ENCODE peak calls at places on chromosomes 5 and 9, in eight cellular contexts. C is cardiac muscle cell, X is uterus, A is psoas muscle, J is AG04450, V is aorta, B is IMR-90, L is upper lobe of right lung. F is an unnamed sample.

GRCh38 chr5:55633574-55634203 is 78.4 kb downstream of the SLC38A9 start:
- DNase-seq in B (peak), C (peak), A (peak), V (no peak), X (peak), J (no peak), L (no peak), F (peak)

GRCh38 chr5:41751867-41752266 is 118.4 kb downstream of the OXCT1 start:
- DNase-seq in A (no peak), L (no peak), X (no peak), C (no peak), J (no peak), V (no peak), B (peak), F (no peak)

GRCh38 chr9:128245293-128246151 is 30.3 kb downstream of the GOLGA2 start:
- DNase-seq in C (no peak), A (peak), V (peak), B (peak), J (peak), L (peak), X (peak), F (peak)

GRCh38 chr5:138459311-138459710 is 6.0 kb upstream of the EGR1 start:
- DNase-seq in V (peak), J (no peak), B (no peak), C (no peak), L (peak), X (no peak), A (peak), F (no peak)

GRCh38 chr5:98163796-98164493 is 609.5 kb upstream of the RGMB start:
- DNase-seq in X (no peak), L (no peak), C (no peak), B (no peak), V (no peak), J (no peak), A (no peak), F (peak)

GRCh38 chr9:101601904-101602765 is 7.4 kb upstream of the PPP3R2 start:
- DNase-seq in L (no peak), J (peak), B (peak), V (no peak), A (no peak), C (peak), X (no peak), F (peak)

GRCh38 chr9:130276955-130277354 is 11.4 kb downstream of the HMCN2 start:
- DNase-seq in C (no peak), X (no peak), B (no peak), V (no peak), A (peak), J (no peak), L (no peak), F (no peak)

GRCh38 chr5:108259306-108259705 is 122.6 kb downstream of the FBXL17 start:
- DNase-seq in C (peak), A (no peak), B (peak), V (no peak), L (no peak), J (peak), X (no peak), F (peak)

GRCh38 chr5:71769265-71769664 is 50.2 kb downstream of the CARTPT start:
- DNase-seq in B (no peak), A (no peak), V (no peak), C (no peak), L (no peak), J (no peak), X (no peak), F (no peak)

GRCh38 chr9:38332625-38333024 is 59.9 kb upstream of the ALDH1B1 start:
- DNase-seq in X (no peak), A (no peak), J (no peak), C (no peak), V (no peak), L (no peak), B (no peak), F (no peak)

GRCh38 chr5:14034991-14035390 is 90.5 kb upstream of the DNAH5 start:
- DNase-seq in C (no peak), L (no peak), A (no peak), X (no peak), J (no peak), B (peak), V (no peak), F (no peak)

GRCh38 chr5:81292130-81292529 is 9.3 kb upstream of the ZCCHC9 start:
- DNase-seq in V (no peak), X (no peak), L (no peak), J (no peak), A (no peak), C (no peak), B (no peak), F (no peak)

GRCh38 chr5:112691758-112692157 is 45.9 kb upstream of the APC start:
- DNase-seq in C (no peak), A (no peak), J (no peak), X (no peak), B (peak), V (no peak), L (no peak), F (peak)

GRCh38 chr5:147084702-147085101 is 150.1 kb upstream of the STK32A start:
- DNase-seq in C (no peak), B (no peak), V (no peak), X (no peak), J (no peak), A (no peak), L (no peak), F (no peak)

GRCh38 chr5:160349249-160349965 is 21.0 kb downstream of the C1QTNF2 start:
- DNase-seq in J (no peak), V (no peak), L (no peak), A (no peak), X (no peak), B (no peak), C (no peak), F (no peak)

GRCh38 chr5:149420509-149421371 is 41.6 kb upstream of the IL17B start:
- DNase-seq in V (no peak), C (no peak), X (peak), B (peak), J (peak), L (no peak), A (peak), F (peak)

GRCh38 chr5:127820910-127821553 is 117.8 kb downstream of the CCDC192 start:
- DNase-seq in L (no peak), C (no peak), J (no peak), X (no peak), A (no peak), V (no peak), B (peak), F (peak)

GRCh38 chr5:180424094-180424493 is 70.1 kb upstream of the CNOT6 start:
- DNase-seq in V (no peak), J (no peak), C (no peak), A (no peak), X (no peak), L (no peak), B (no peak), F (peak)

GRCh38 chr5:125746936-125747335 is 676.3 kb upstream of the GRAMD2B start:
- DNase-seq in X (no peak), C (no peak), J (no peak), B (no peak), L (no peak), V (no peak), A (no peak), F (no peak)

GRCh38 chr5:106691701-106692100 is 979.0 kb downstream of the EFNA5 start:
- DNase-seq in V (no peak), B (no peak), X (no peak), A (no peak), J (no peak), L (no peak), C (no peak), F (no peak)

GRCh38 chr5:143142596-143143435 is 260.7 kb downstream of the NR3C1 start:
- DNase-seq in X (peak), V (peak), A (peak), B (peak), L (no peak), C (no peak), J (no peak), F (peak)

GRCh38 chr9:385818-386398 is 171.2 kb downstream of the DOCK8 start:
- DNase-seq in L (no peak), V (no peak), X (peak), J (peak), B (peak), A (no peak), C (peak), F (peak)

GRCh38 chr5:61498121-61498520 is 166.1 kb downstream of the ZSWIM6 start:
- DNase-seq in X (no peak), A (no peak), C (no peak), L (no peak), J (no peak), B (no peak), V (no peak), F (no peak)

GRCh38 chr9:7936201-7936600 is 136.6 kb upstream of the DMAC1 start:
- DNase-seq in C (no peak), A (no peak), V (peak), B (no peak), X (no peak), J (no peak), L (no peak), F (no peak)

GRCh38 chr9:97386265-97386633 is 25.6 kb upstream of the TDRD7 start:
- DNase-seq in X (no peak), J (no peak), A (no peak), C (no peak), B (no peak), V (no peak), L (no peak), F (no peak)

GRCh38 chr5:122693963-122694362 is 80.9 kb upstream of the SNX2 start:
- DNase-seq in L (no peak), V (no peak), C (no peak), A (no peak), X (no peak), B (no peak), J (no peak), F (no peak)
- H3K4me3 ChIP-seq in L (no peak), V (no peak), C (no peak), A (no peak), X (no peak), B (no peak), J (no peak), F (no peak)

DNA sequence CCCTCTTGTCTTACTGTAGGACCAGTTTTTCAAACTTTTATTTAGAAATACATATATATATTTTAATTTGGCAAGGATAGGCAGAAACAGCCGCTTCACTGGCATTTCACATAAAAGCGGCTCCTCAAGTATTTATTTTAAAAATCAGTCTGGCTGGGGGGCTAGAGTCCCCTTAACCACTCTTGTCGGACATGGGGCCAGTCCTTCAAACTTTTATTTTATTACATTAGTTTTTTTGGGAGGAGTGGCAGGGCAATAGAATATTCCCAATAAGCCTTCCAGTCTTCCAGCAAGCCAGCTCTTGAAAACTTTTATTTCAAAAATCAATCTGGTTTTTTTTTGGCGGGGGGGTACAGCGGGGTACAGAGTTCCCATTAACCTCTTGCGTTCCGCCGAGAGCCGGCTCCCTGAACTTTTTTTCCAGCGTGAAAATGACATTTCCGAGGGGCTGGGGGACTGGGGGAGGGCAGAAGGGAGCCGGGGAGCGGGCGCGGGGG is 641 bp upstream of the ZNF618 start:
- DNase-seq in L (no peak), X (no peak), J (no peak), C (no peak), V (no peak), B (no peak), A (no peak), F (no peak)
- H3K4me3 ChIP-seq in L (peak), X (peak), J (peak), C (peak), V (peak), B (peak), A (peak), F (peak)

DNA sequence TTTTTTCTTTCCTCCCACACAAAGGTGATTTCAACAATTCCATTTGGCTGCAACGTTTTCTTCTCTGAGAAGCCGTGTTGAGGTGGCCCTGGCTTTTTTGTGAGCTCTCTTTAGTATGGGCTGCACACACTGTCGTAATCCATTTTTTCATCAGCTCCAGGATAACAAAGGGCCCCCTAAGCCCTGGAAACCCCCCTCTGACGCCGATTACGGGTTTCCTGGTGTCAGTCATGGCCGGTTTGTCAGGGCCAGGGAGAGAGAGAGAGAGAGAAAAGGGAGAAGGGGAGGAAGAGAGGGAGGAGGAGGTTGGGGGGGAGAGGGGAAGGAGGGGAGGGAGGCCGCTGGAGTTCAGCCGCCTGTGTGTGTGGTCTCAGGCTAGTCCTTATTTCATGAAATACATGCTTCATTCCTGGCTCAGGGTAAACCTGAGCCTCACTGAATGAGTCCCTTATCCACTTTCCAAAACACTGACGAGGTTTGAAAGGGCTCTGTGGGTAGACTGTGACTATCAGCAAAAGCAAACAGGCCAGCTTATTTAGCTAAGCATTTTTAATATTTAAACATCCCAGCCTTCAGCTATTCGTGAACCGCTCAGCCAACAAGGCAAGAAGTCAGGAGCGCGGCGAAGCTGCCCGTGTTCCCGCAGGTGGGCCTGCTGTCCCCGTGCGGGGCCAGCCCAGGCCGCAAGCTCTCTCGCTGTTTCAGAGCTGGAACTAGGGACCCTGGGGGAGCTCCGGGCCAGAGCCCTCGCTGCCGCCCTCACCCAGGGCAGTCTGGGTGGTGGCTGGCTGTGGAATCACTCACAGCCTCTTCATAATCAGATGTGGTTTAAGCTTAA is 172.8 kb downstream of the ERCC6L2 start:
- DNase-seq in C (peak), V (peak), B (no peak), A (no peak), X (no peak), J (no peak), L (no peak), F (no peak)
- H3K4me3 ChIP-seq in C (no peak), V (no peak), B (no peak), A (peak), X (no peak), J (no peak), L (no peak), F (no peak)

GRCh38 chr5:123876265-123876790 is 364.4 kb downstream of the CSNK1G3 start:
- DNase-seq in J (no peak), B (no peak), L (no peak), X (no peak), V (no peak), A (no peak), C (no peak), F (no peak)

GRCh38 chr5:123879071-123879470 is 367.1 kb downstream of the CSNK1G3 start:
- DNase-seq in C (peak), X (no peak), L (no peak), J (no peak), V (no peak), A (no peak), B (no peak), F (no peak)

GRCh38 chr5:123871373-123871772 is 359.4 kb downstream of the CSNK1G3 start:
- DNase-seq in V (no peak), C (no peak), L (no peak), B (no peak), X (no peak), A (no peak), J (no peak), F (no peak)

GRCh38 chr5:123875444-123876264 is 363.7 kb downstream of the CSNK1G3 start:
- DNase-seq in X (no peak), V (no peak), A (no peak), B (no peak), C (peak), J (no peak), L (no peak), F (no peak)

GRCh38 chr5:123874600-123875201 is 362.7 kb downstream of the CSNK1G3 start:
- DNase-seq in L (no peak), A (no peak), C (peak), X (no peak), B (peak), V (no peak), J (peak), F (no peak)
- H3K4me3 ChIP-seq in L (no peak), A (no peak), C (no peak), X (no peak), B (no peak), V (no peak), J (no peak), F (no peak)

DNA sequence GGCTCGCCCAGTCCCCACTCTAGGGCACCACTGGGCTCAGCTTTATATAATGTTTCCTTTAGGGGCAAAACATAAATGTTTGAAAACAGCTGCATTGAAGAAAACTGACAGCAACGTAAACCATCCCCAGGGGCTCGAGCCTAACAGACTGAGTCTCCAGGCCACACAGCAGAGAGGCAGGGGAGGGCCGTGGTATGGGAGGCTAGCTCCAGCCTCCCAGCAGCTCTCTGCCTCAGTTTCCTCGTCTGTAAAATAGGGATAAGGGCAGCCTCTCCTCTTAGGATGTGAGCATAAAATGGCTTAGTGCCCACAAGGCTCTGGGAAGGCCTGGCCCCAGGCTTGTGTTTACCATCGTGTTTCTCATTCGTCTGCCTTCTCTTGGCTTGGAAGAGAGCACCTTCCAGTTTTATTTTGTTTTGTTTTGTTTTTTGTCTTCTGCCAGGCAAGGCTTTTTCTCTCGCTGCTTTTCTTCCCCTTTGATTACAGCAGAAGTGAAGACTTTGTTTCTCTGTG is 2.7 kb downstream of the ANKRD33B start:
- DNase-seq in A (no peak), V (no peak), C (no peak), L (no peak), J (no peak), B (no peak), X (no peak), F (no peak)
- H3K4me3 ChIP-seq in A (peak), V (no peak), C (no peak), L (peak), J (peak), B (peak), X (peak), F (peak)

GRCh38 chr5:77993799-77994318 is 217.7 kb upstream of the TBCA start:
- DNase-seq in X (no peak), B (no peak), L (no peak), A (no peak), V (no peak), J (no peak), C (no peak), F (no peak)
- H3K4me3 ChIP-seq in X (no peak), B (no peak), L (no peak), A (no peak), V (no peak), J (no peak), C (no peak), F (no peak)

F was measured in fibroblast of mammary gland.